ENCODE peak calls at places on chromosome 11, in seven cellular contexts. B is GM18507, S is fibroblast of lung, Q is EL, K is SIG-M5, W is AG04450, C is tibial artery. X is an unnamed sample.

GRCh38 chr11:69270929-69271328 is 23.0 kb upstream of the MYEOV start:
- DNase-seq in B (no peak), S (no peak), Q (no peak), K (no peak), W (no peak), C (no peak), X (no peak)

GRCh38 chr11:19506803-19507466 is 205.7 kb upstream of the NAV2 start:
- DNase-seq in B (no peak), S (no peak), Q (no peak), K (no peak), W (no peak), C (no peak), X (peak; percentile 73)

GRCh38 chr11:102534261-102534872 is 3.8 kb upstream of the MMP7 start:
- DNase-seq in B (no peak), S (no peak), Q (no peak), K (no peak), W (no peak), C (no peak), X (no peak)

GRCh38 chr11:110133182-110133581 is 40.0 kb downstream of the ZC3H12C start:
- DNase-seq in B (no peak), S (no peak), Q (no peak), K (no peak), W (no peak), C (no peak), X (no peak)

GRCh38 chr11:45652781-45653180 is 12.6 kb downstream of the CHST1 start:
- DNase-seq in B (no peak), S (peak; percentile 36), Q (peak; percentile 40), K (no peak), W (no peak), C (no peak), X (no peak)

GRCh38 chr11:91686700-91687099 is 537.9 kb upstream of the FAT3 start:
- DNase-seq in B (no peak), S (no peak), Q (no peak), K (no peak), W (no peak), C (no peak), X (no peak)

GRCh38 chr11:62472063-62472884 is 53.4 kb downstream of the SCGB1A1 start:
- DNase-seq in B (no peak), S (peak; percentile 69), Q (peak; percentile 87), K (no peak), W (no peak), C (no peak), X (no peak)

GRCh38 chr11:111173221-111173620 is 72.3 kb upstream of the POU2AF2 start:
- DNase-seq in B (no peak), S (peak; percentile 68), Q (no peak), K (no peak), W (no peak), C (no peak), X (no peak)

X was measured in NCI-H1694 treated with DMSO at 0.1 percent for 48 hours.